ENCODE peak calls at places on chromosomes 4 and X, in nine cellular contexts. F, V, Y, D, O, W, B, T and M are unnamed samples.

GRCh38 chr4:2093265-2093664 is 34.1 kb downstream of the NAT8L start:
- DNase-seq in W (no peak), Y (no peak), O (no peak), V (no peak), F (no peak), D (no peak), B (no peak), T (no peak), M (no peak)

GRCh38 chrX:150429577-150429976 is 66.5 kb downstream of the MAMLD1 start:
- DNase-seq in Y (no peak), O (peak; percentile 86), F (no peak), W (no peak), V (peak; percentile 82), B (no peak), D (no peak), T (no peak), M (no peak)

GRCh38 chr4:87003266-87003665 is 68.5 kb downstream of the AFF1 start:
- DNase-seq in T (no peak), V (no peak), D (no peak), O (no peak), Y (no peak), F (no peak), B (no peak), W (no peak), M (no peak)

GRCh38 chrX:12936947-12937346 is 30.5 kb downstream of the TLR8 start:
- DNase-seq in O (no peak), T (no peak), D (no peak), V (no peak), W (no peak), F (no peak), B (no peak), Y (no peak), M (no peak)

GRCh38 chrX:149131780-149132179 is 373.3 kb downstream of the IDS start:
- DNase-seq in D (no peak), O (no peak), Y (no peak), B (no peak), W (no peak), T (no peak), F (no peak), V (peak; percentile 8), M (no peak)

GRCh38 chr4:13264126-13264525 is 220.0 kb downstream of the RAB28 start:
- DNase-seq in F (no peak), O (no peak), Y (no peak), W (no peak), V (peak; percentile 47), T (no peak), B (no peak), D (no peak), M (no peak)

GRCh38 chrX:102979536-102979935 is 42.5 kb downstream of the RAB40AL start:
- DNase-seq in F (no peak), V (no peak), W (no peak), T (no peak), B (no peak), Y (no peak), D (no peak), O (no peak), M (no peak)

GRCh38 chrX:12701625-12702024 is 89.6 kb upstream of the PRPS2 start:
- DNase-seq in Y (peak; percentile 23), V (peak; percentile 35), D (peak; percentile 80), F (peak; percentile 50), T (no peak), W (peak; percentile 6), B (peak; percentile 41), O (peak; percentile 68), M (peak; percentile 42)

GRCh38 chr4:6121941-6122340 is 78.4 kb downstream of the JAKMIP1 start:
- DNase-seq in B (no peak), D (no peak), T (no peak), F (no peak), Y (no peak), O (no peak), W (no peak), V (no peak), M (no peak)

GRCh38 chr4:31365006-31365690 is 645.0 kb downstream of the PCDH7 start:
- DNase-seq in Y (no peak), V (no peak), T (no peak), D (no peak), W (no peak), O (no peak), B (no peak), F (no peak), M (no peak)

GRCh38 chr4:155085843-155086530 is 122.4 kb upstream of the NPY2R start:
- DNase-seq in W (no peak), D (no peak), B (no peak), O (peak; percentile 3), T (no peak), F (no peak), V (no peak), Y (no peak), M (no peak)

GRCh38 chrX:110251961-110252360 is 65.9 kb downstream of the AMMECR1 start:
- DNase-seq in V (no peak), D (no peak), T (no peak), F (no peak), Y (no peak), B (no peak), W (no peak), O (no peak), M (no peak)

GRCh38 chrX:12080265-12080664 is 58.0 kb upstream of the FRMPD4 start:
- DNase-seq in D (peak; percentile 46), V (peak; percentile 41), B (peak; percentile 2), O (peak; percentile 55), T (no peak), W (no peak), F (peak; percentile 18), Y (peak; percentile 8), M (no peak)

GRCh38 chrX:16762579-16762978 is 23.7 kb upstream of the TXLNG start:
- DNase-seq in F (no peak), T (no peak), Y (no peak), B (no peak), D (no peak), W (no peak), O (no peak), V (no peak), M (no peak)

GRCh38 chr4:97152159-97152558 is 991.1 kb downstream of the STPG2 start:
- DNase-seq in D (no peak), W (no peak), F (no peak), Y (no peak), B (no peak), T (no peak), O (no peak), V (no peak), M (no peak)

DNA sequence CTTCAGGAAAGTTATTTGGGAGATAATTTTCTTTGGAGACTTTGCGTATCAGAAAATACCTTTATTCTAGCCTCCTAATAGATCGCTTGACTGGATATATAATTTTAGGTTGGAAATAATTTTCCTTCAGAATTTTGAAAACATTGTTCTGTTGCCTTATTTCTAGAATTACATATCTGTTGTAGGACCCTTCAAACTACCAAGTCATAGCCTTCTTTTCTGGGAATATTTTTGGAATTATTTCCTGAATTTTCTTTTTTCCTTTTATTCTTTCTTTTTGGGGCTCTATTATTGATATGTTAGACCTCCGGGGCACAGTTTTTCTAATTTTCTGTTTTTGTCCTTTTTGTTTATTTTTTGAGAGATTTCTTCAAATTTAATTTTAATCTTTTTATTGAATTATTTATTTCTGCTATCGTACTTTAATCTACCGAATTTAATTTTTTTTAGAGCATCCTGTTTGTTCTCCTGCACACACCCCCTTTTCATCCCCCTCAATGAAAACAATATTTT is 100.5 kb downstream of the KDM6A start:
- DNase-seq in T (no peak), W (no peak), B (no peak), F (no peak), Y (no peak), D (no peak), V (no peak), O (no peak), M (no peak)
- H3K9me3 ChIP-seq in T (peaks cover 14% of the 10 kb centered on the region), W (peaks cover 39% of the 10 kb centered on the region), B (no peaks in the 10 kb centered on the region), F (peaks cover 11% of the 10 kb centered on the region), Y (peaks cover 15% of the 10 kb centered on the region), D (no peaks in the 10 kb centered on the region), V (peaks cover 7% of the 10 kb centered on the region), O (peaks cover 2% of the 10 kb centered on the region), M (no peaks in the 10 kb centered on the region)

DNA sequence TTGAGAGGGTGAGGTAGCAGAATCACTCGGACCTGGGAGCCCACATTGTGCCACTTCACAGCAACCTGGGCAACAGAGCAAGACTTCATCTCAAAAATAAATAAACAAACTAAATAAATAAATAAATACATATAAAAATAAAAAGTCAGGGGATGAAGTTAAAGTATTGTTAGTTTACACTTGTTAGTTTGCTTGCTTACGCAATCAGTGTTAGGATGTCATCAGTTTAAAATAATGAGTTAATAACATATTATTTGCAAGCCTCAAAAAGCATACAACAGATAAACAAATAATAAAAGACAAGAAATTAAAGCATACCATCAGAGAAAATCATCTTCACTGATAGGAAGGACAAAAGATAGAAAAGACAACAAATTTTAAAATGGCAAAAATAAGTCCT is 891.1 kb upstream of the PCDH7 start:
- DNase-seq in B (no peak), T (no peak), F (no peak), D (no peak), Y (no peak), O (no peak), W (no peak), V (no peak), M (no peak)
- H3K9me3 ChIP-seq in B (peaks cover 34% of the 10 kb centered on the region), T (no peaks in the 10 kb centered on the region), F (no peaks in the 10 kb centered on the region), D (no peaks in the 10 kb centered on the region), Y (no peaks in the 10 kb centered on the region), O (peaks cover 3% of the 10 kb centered on the region), W (peaks cover 18% of the 10 kb centered on the region), V (peaks cover 10% of the 10 kb centered on the region), M (no peaks in the 10 kb centered on the region)

DNA sequence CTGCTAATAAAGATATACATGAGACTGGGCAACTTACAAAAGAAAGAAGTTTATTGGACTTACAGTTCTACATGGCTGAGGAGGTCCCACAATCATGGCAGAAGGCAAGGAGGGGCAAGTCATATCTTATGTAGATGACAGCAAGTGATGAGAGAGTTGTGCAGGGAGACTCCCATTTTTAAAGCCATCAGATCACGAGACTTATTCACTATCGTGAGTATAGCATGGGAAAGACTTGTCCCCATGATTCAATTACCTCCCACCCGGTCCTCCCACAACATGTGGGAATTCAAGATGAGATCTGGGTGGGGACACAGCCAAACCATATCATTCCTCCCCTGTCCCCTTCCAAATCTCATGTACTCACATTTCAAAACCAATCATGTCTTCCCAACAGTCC is 50.9 kb upstream of the GRID2 start:
- DNase-seq in T (no peak), B (no peak), F (no peak), D (no peak), Y (no peak), W (no peak), O (no peak), V (no peak), M (no peak)
- H3K9me3 ChIP-seq in T (peaks cover 15% of the 10 kb centered on the region), B (peaks cover 3% of the 10 kb centered on the region), F (no peaks in the 10 kb centered on the region), D (no peaks in the 10 kb centered on the region), Y (peaks cover 5% of the 10 kb centered on the region), W (peaks cover 39% of the 10 kb centered on the region), O (peaks cover 2% of the 10 kb centered on the region), V (no peaks in the 10 kb centered on the region), M (no peaks in the 10 kb centered on the region)

DNA sequence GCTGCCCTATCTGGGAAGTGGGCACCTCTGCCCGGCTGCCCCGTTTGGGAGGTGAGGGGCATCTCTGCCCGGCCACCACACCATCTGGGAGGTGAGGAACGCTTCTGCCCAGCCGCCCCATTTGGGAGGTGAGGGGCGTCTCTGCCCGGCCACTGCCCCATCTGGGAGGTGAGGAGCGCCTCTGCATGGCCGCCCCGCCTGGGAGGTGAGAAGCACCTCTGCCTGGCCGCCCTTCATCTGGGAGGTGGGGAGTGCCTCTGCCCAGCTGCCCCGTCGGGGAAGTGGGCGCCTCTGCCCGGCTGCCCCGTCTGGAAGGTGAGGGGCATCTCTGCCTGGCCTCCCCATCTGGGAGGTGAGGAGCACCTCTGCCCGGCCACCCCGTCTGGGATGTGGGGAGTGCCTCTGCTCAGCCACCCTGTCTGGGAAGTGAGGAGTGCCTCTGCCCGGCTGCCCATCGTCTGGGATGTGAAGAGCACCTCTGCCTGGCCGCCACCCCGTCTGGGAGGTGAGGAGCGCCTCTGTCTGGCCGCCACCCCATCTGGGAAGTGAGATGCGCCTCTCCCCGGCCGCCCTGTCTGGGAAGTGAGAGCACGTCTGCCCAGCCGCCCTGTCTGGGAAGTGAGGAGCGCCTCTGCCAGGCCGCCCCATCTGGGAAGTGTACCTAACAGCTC is 9.8 kb downstream of the PABPC1L2A start:
- DNase-seq in T (no peak), Y (no peak), W (no peak), D (no peak), B (no peak), F (no peak), O (no peak), V (no peak), M (no peak)
- H3K9me3 ChIP-seq in T (peaks cover 23% of the 10 kb centered on the region), Y (no peaks in the 10 kb centered on the region), W (peaks cover 10% of the 10 kb centered on the region), D (no peaks in the 10 kb centered on the region), B (no peaks in the 10 kb centered on the region), F (peaks cover 9% of the 10 kb centered on the region), O (no peaks in the 10 kb centered on the region), V (peaks cover 8% of the 10 kb centered on the region), M (no peaks in the 10 kb centered on the region)